ENCODE peak calls at places on chromosomes 4 and X, in five cellular contexts. One of them, this sample, is unnamed.

GRCh38 chr4:124427095-124427767 is 285.3 kb downstream of the ANKRD50 start:
- DNase-seq in epithelial cell of esophagus: peak
- DNase-seq in GM12865: no peak
- DNase-seq in mesenchymal stem cell: no peak
- DNase-seq in fibroblast of lung: no peak
- DNase-seq in this sample: no peak

GRCh38 chr4:85669204-85669603 is 194.3 kb downstream of the ARHGAP24 start:
- DNase-seq in epithelial cell of esophagus: no peak
- DNase-seq in GM12865: no peak
- DNase-seq in mesenchymal stem cell: no peak
- DNase-seq in fibroblast of lung: no peak
- DNase-seq in this sample: no peak

GRCh38 chrX:53716328-53717088 is 30.0 kb upstream of the HUWE1 start:
- DNase-seq in epithelial cell of esophagus: no peak
- DNase-seq in GM12865: peak
- DNase-seq in mesenchymal stem cell: no peak
- DNase-seq in fibroblast of lung: peak
- DNase-seq in this sample: no peak

GRCh38 chr4:153207561-153207960 is 3.3 kb downstream of the TRIM2 start:
- DNase-seq in epithelial cell of esophagus: no peak
- DNase-seq in GM12865: no peak
- DNase-seq in mesenchymal stem cell: peak
- DNase-seq in fibroblast of lung: peak
- DNase-seq in this sample: no peak

GRCh38 chr4:173505924-173506779 is 23.9 kb downstream of the HAND2 start:
- DNase-seq in epithelial cell of esophagus: peak
- DNase-seq in GM12865: peak
- DNase-seq in mesenchymal stem cell: peak
- DNase-seq in fibroblast of lung: peak
- DNase-seq in this sample: no peak

GRCh38 chrX:86133761-86134160 is 14.5 kb upstream of the DACH2 start:
- DNase-seq in epithelial cell of esophagus: peak
- DNase-seq in GM12865: peak
- DNase-seq in mesenchymal stem cell: peak
- DNase-seq in fibroblast of lung: peak
- DNase-seq in this sample: no peak

GRCh38 chrX:53659039-53659438 is 27.5 kb downstream of the HUWE1 start:
- DNase-seq in epithelial cell of esophagus: no peak
- DNase-seq in GM12865: no peak
- DNase-seq in mesenchymal stem cell: no peak
- DNase-seq in fibroblast of lung: no peak
- DNase-seq in this sample: no peak

GRCh38 chr4:147707892-147708672 is 23.8 kb upstream of the ARHGAP10 start:
- DNase-seq in epithelial cell of esophagus: peak
- DNase-seq in GM12865: peak
- DNase-seq in mesenchymal stem cell: peak
- DNase-seq in fibroblast of lung: peak
- DNase-seq in this sample: no peak

GRCh38 chr4:102388636-102389035 is 43.4 kb upstream of the SLC39A8 start:
- DNase-seq in epithelial cell of esophagus: peak
- DNase-seq in GM12865: no peak
- DNase-seq in mesenchymal stem cell: no peak
- DNase-seq in fibroblast of lung: no peak
- DNase-seq in this sample: no peak

GRCh38 chrX:117053260-117053659 is 590.5 kb upstream of the CT83 start:
- DNase-seq in epithelial cell of esophagus: no peak
- DNase-seq in GM12865: no peak
- DNase-seq in mesenchymal stem cell: no peak
- DNase-seq in fibroblast of lung: no peak
- DNase-seq in this sample: no peak

GRCh38 chr4:94595880-94596483 is 144.2 kb downstream of the PDLIM5 start:
- DNase-seq in epithelial cell of esophagus: peak
- DNase-seq in GM12865: peak
- DNase-seq in mesenchymal stem cell: peak
- DNase-seq in fibroblast of lung: peak
- DNase-seq in this sample: no peak

GRCh38 chrX:40883021-40883619 is 147.8 kb upstream of the MED14 start:
- DNase-seq in epithelial cell of esophagus: no peak
- DNase-seq in GM12865: no peak
- DNase-seq in mesenchymal stem cell: no peak
- DNase-seq in fibroblast of lung: no peak
- DNase-seq in this sample: no peak

GRCh38 chr4:1939664-1940509 is 68.7 kb downstream of the NSD2 start:
- DNase-seq in epithelial cell of esophagus: peak
- DNase-seq in GM12865: no peak
- DNase-seq in mesenchymal stem cell: peak
- DNase-seq in fibroblast of lung: peak
- DNase-seq in this sample: peak

GRCh38 chrX:28324306-28324705 is 262.9 kb upstream of the IL1RAPL1 start:
- DNase-seq in epithelial cell of esophagus: peak
- DNase-seq in GM12865: no peak
- DNase-seq in mesenchymal stem cell: no peak
- DNase-seq in fibroblast of lung: no peak
- DNase-seq in this sample: no peak

GRCh38 chr4:81049861-81050423 is 19.4 kb downstream of the BMP3 start:
- DNase-seq in epithelial cell of esophagus: no peak
- DNase-seq in GM12865: no peak
- DNase-seq in mesenchymal stem cell: no peak
- DNase-seq in fibroblast of lung: no peak
- DNase-seq in this sample: no peak

GRCh38 chr4:40190880-40191815 is 5.7 kb upstream of the RHOH start:
- DNase-seq in epithelial cell of esophagus: no peak
- DNase-seq in GM12865: peak
- DNase-seq in mesenchymal stem cell: peak
- DNase-seq in fibroblast of lung: no peak
- DNase-seq in this sample: no peak

GRCh38 chr4:76266627-76267026 is 15.1 kb downstream of the FAM47E start:
- DNase-seq in epithelial cell of esophagus: no peak
- DNase-seq in GM12865: no peak
- DNase-seq in mesenchymal stem cell: no peak
- DNase-seq in fibroblast of lung: no peak
- DNase-seq in this sample: no peak

GRCh38 chr4:54063737-54064316 is 578 bp downstream of the CHIC2 start:
- DNase-seq in epithelial cell of esophagus: peak
- DNase-seq in GM12865: peak
- DNase-seq in mesenchymal stem cell: peak
- DNase-seq in fibroblast of lung: no peak
- DNase-seq in this sample: no peak

GRCh38 chr4:98670186-98670585 is 11.8 kb upstream of the TSPAN5 start:
- DNase-seq in epithelial cell of esophagus: no peak
- DNase-seq in GM12865: no peak
- DNase-seq in mesenchymal stem cell: no peak
- DNase-seq in fibroblast of lung: no peak
- DNase-seq in this sample: no peak

GRCh38 chrX:70208479-70208878 is 26.0 kb upstream of the AWAT1 start:
- DNase-seq in epithelial cell of esophagus: no peak
- DNase-seq in GM12865: no peak
- DNase-seq in mesenchymal stem cell: no peak
- DNase-seq in fibroblast of lung: no peak
- DNase-seq in this sample: no peak

GRCh38 chr4:151228196-151229119 is 48.5 kb upstream of the PRSS48 start:
- DNase-seq in epithelial cell of esophagus: peak
- DNase-seq in GM12865: no peak
- DNase-seq in mesenchymal stem cell: no peak
- DNase-seq in fibroblast of lung: peak
- DNase-seq in this sample: peak

GRCh38 chr4:159396151-159396550 is 293.3 kb downstream of the RAPGEF2 start:
- DNase-seq in epithelial cell of esophagus: no peak
- DNase-seq in GM12865: no peak
- DNase-seq in mesenchymal stem cell: no peak
- DNase-seq in fibroblast of lung: no peak
- DNase-seq in this sample: no peak

GRCh38 chr4:159398236-159398638 is 295.4 kb downstream of the RAPGEF2 start:
- DNase-seq in epithelial cell of esophagus: no peak
- DNase-seq in GM12865: no peak
- DNase-seq in mesenchymal stem cell: peak
- DNase-seq in fibroblast of lung: peak
- DNase-seq in this sample: no peak

GRCh38 chr4:159400782-159401712 is 298.2 kb downstream of the RAPGEF2 start:
- DNase-seq in epithelial cell of esophagus: no peak
- DNase-seq in GM12865: no peak
- DNase-seq in mesenchymal stem cell: peak
- DNase-seq in fibroblast of lung: no peak
- DNase-seq in this sample: no peak

GRCh38 chr4:159390648-159391047 is 287.8 kb downstream of the RAPGEF2 start:
- DNase-seq in epithelial cell of esophagus: peak
- DNase-seq in GM12865: no peak
- DNase-seq in mesenchymal stem cell: peak
- DNase-seq in fibroblast of lung: peak
- DNase-seq in this sample: peak

DNA sequence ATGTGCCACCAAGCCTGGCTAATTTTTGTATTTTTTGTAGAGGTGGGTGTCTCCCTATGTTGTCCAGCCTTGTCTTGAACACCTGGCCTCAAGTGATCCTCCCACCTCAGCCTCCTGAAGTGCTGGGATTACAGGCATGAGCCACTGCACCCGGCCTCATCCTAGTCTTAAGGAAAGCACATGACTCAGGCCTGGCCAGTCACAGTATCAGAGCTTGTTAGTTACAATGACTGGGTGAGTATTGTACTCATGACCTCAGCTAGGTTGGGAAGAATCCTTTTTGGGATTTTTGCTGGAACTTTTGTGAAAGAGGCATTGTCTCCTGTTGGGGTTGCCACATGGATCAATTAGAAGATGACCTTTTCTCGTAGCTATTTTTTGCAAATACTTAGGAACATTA is 292.8 kb downstream of the RAPGEF2 start:
- DNase-seq in epithelial cell of esophagus: peak
- DNase-seq in GM12865: no peak
- DNase-seq in mesenchymal stem cell: peak
- DNase-seq in fibroblast of lung: no peak
- DNase-seq in this sample: no peak
- H3K4me3 ChIP-seq in epithelial cell of esophagus: no peak
- H3K4me3 ChIP-seq in GM12865: no peak
- H3K4me3 ChIP-seq in mesenchymal stem cell: no peak
- H3K4me3 ChIP-seq in fibroblast of lung: no peak
- H3K4me3 ChIP-seq in this sample: no peak

GRCh38 chrX:154321624-154322023 is 26.0 kb downstream of the TKTL1 start:
- DNase-seq in epithelial cell of esophagus: no peak
- DNase-seq in GM12865: no peak
- DNase-seq in mesenchymal stem cell: no peak
- DNase-seq in fibroblast of lung: no peak
- DNase-seq in this sample: no peak

GRCh38 chrX:154317391-154318000 is 21.9 kb downstream of the TKTL1 start:
- DNase-seq in epithelial cell of esophagus: peak
- DNase-seq in GM12865: no peak
- DNase-seq in mesenchymal stem cell: peak
- DNase-seq in fibroblast of lung: peak
- DNase-seq in this sample: no peak

GRCh38 chrX:154321152-154321551 is 25.6 kb downstream of the TKTL1 start:
- DNase-seq in epithelial cell of esophagus: no peak
- DNase-seq in GM12865: peak
- DNase-seq in mesenchymal stem cell: no peak
- DNase-seq in fibroblast of lung: no peak
- DNase-seq in this sample: no peak

GRCh38 chrX:154322890-154323289 is 27.3 kb downstream of the TKTL1 start:
- DNase-seq in epithelial cell of esophagus: no peak
- DNase-seq in GM12865: no peak
- DNase-seq in mesenchymal stem cell: no peak
- DNase-seq in fibroblast of lung: no peak
- DNase-seq in this sample: no peak

GRCh38 chrX:154320406-154320805 is 24.8 kb downstream of the TKTL1 start:
- DNase-seq in epithelial cell of esophagus: no peak
- DNase-seq in GM12865: no peak
- DNase-seq in mesenchymal stem cell: no peak
- DNase-seq in fibroblast of lung: no peak
- DNase-seq in this sample: no peak
- H3K4me3 ChIP-seq in epithelial cell of esophagus: no peak
- H3K4me3 ChIP-seq in GM12865: no peak
- H3K4me3 ChIP-seq in mesenchymal stem cell: no peak
- H3K4me3 ChIP-seq in fibroblast of lung: no peak
- H3K4me3 ChIP-seq in this sample: no peak

DNA sequence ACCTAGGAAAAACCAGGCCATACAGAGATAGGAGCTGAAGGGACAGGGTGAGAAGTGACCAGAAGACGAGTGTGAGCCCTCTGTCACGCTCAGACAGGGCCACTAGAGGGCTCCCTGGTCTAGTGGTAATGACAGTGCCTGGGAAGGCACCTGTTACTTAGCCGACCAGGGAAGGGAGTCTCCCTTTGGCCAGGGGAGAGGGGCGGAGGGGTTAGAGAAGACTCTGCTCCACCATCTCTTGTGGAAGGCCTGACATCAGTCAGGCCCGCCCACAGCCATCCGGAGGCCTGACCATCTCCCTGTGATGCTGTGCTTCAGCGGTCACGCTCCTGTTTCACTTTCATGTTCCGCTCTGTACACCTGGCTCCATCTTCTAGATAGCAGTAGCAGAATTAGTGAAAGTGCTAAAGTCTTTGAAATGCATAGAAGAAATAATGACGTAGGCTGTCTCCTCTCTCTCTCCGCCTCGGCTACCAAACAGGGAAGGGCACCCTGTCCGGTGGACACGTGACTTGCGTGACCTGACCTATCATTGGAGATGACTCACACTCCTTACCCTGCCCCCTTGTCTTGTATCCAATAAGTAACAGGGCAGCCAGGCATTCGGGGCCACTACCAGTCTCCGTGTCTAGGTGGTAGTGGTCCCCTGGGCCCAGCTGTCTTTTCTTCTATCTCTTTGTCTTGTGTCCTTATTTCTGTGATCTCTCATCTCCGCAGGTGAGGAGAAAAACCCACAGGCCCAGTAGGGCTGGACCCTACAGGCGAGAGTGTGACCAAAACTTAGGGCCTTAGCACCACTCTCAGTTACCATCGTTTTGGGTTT is 26.7 kb downstream of the HTT-AS start:
- DNase-seq in epithelial cell of esophagus: peak
- DNase-seq in GM12865: peak
- DNase-seq in mesenchymal stem cell: peak
- DNase-seq in fibroblast of lung: peak
- DNase-seq in this sample: no peak
- H3K4me3 ChIP-seq in epithelial cell of esophagus: no peak
- H3K4me3 ChIP-seq in GM12865: peak
- H3K4me3 ChIP-seq in mesenchymal stem cell: peak
- H3K4me3 ChIP-seq in fibroblast of lung: no peak
- H3K4me3 ChIP-seq in this sample: no peak

GRCh38 chr4:126338572-126338971 is 1023.8 kb downstream of the FAT4 start:
- DNase-seq in epithelial cell of esophagus: peak
- DNase-seq in GM12865: no peak
- DNase-seq in mesenchymal stem cell: no peak
- DNase-seq in fibroblast of lung: no peak
- DNase-seq in this sample: no peak

GRCh38 chr4:126346654-126347053 is 1031.9 kb downstream of the FAT4 start:
- DNase-seq in epithelial cell of esophagus: no peak
- DNase-seq in GM12865: no peak
- DNase-seq in mesenchymal stem cell: no peak
- DNase-seq in fibroblast of lung: no peak
- DNase-seq in this sample: no peak

GRCh38 chr4:126344472-126344871 is 1029.7 kb downstream of the FAT4 start:
- DNase-seq in epithelial cell of esophagus: no peak
- DNase-seq in GM12865: no peak
- DNase-seq in mesenchymal stem cell: no peak
- DNase-seq in fibroblast of lung: no peak
- DNase-seq in this sample: no peak

DNA sequence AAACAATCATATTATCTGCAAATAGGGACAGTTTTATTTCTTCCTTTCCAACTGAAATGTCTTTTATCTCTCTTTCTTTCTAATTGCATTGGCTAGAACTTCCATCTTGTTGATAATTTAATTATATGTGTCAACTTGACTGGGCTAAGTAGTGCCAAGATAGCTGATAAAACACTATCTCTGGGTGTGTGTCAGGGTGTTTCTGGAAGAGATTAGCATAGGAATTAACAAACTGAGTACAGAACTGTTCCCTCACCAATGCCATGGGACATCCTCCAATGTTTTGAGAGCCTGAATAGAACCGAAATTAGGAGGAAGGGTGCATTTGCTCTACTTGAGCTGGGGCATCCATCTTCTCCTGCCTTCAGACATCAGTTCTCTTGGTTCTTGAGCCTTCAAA is 1027.2 kb downstream of the FAT4 start:
- DNase-seq in epithelial cell of esophagus: no peak
- DNase-seq in GM12865: no peak
- DNase-seq in mesenchymal stem cell: no peak
- DNase-seq in fibroblast of lung: no peak
- DNase-seq in this sample: no peak
- H3K4me3 ChIP-seq in epithelial cell of esophagus: no peak
- H3K4me3 ChIP-seq in GM12865: no peak
- H3K4me3 ChIP-seq in mesenchymal stem cell: no peak
- H3K4me3 ChIP-seq in fibroblast of lung: no peak
- H3K4me3 ChIP-seq in this sample: no peak

This sample was measured in retinal pigment epithelial cell.